ENCODE peak calls at places on chromosome 20, in nine cellular contexts. L is germinal center, Z is cardiac muscle cell, N is NCI-H2029, W is AG08395, D is HuH-7, G is heart left ventricle, O is right lobe of liver, V is breast epithelium. X is an unnamed sample.

GRCh38 chr20:51487525-51488279 is 54.8 kb downstream of the NFATC2 start:
- DNase-seq in L (no peak), Z (no peak), N (no peak), W (peak), D (no peak), G (no peak), O (no peak), V (no peak), X (no peak)

GRCh38 chr20:46501961-46502360 is 11.4 kb downstream of the ZNF334 start:
- DNase-seq in L (no peak), Z (no peak), N (no peak), W (no peak), D (no peak), G (no peak), O (no peak), V (no peak), X (no peak)

GRCh38 chr20:7742479-7742878 is 197.8 kb downstream of the HAO1 start:
- DNase-seq in L (no peak), Z (no peak), N (no peak), W (no peak), D (no peak), G (no peak), O (peak), V (no peak), X (peak)

GRCh38 chr20:36728986-36729385 is 16.9 kb downstream of the NDRG3 start:
- DNase-seq in L (no peak), Z (no peak), N (no peak), W (no peak), D (no peak), G (no peak), O (no peak), V (no peak), X (no peak)

GRCh38 chr20:54174452-54175175 is 828 bp upstream of the CYP24A1 start:
- DNase-seq in L (no peak), Z (no peak), N (no peak), W (no peak), D (no peak), G (no peak), O (no peak), V (no peak), X (no peak)

GRCh38 chr20:36830791-36831691 is 44.9 kb upstream of the TLDC2 start:
- DNase-seq in L (no peak), Z (peak), N (no peak), W (peak), D (no peak), G (peak), O (no peak), V (no peak), X (peak)

GRCh38 chr20:10322073-10323012 is 103.7 kb downstream of the SNAP25 start:
- DNase-seq in L (no peak), Z (no peak), N (no peak), W (peak), D (no peak), G (no peak), O (no peak), V (no peak), X (no peak)

GRCh38 chr20:63089051-63089907 is 82.5 kb upstream of the BHLHE23 start:
- DNase-seq in L (no peak), Z (no peak), N (no peak), W (no peak), D (no peak), G (peak), O (peak), V (peak), X (no peak)

GRCh38 chr20:2248837-2249236 is 47.0 kb upstream of the TGM3 start:
- DNase-seq in L (no peak), Z (no peak), N (no peak), W (no peak), D (no peak), G (no peak), O (no peak), V (no peak), X (no peak)

GRCh38 chr20:45383131-45383530 is 5.0 kb upstream of the TP53TG5 start:
- DNase-seq in L (no peak), Z (no peak), N (no peak), W (no peak), D (no peak), G (no peak), O (no peak), V (no peak), X (no peak)

GRCh38 chr20:19934792-19935491 is 82.2 kb upstream of the NAA20 start:
- DNase-seq in L (peak), Z (no peak), N (peak), W (peak), D (no peak), G (peak), O (peak), V (peak), X (peak)

GRCh38 chr20:64100946-64101688 is 6.2 kb downstream of the NPBWR2 start:
- DNase-seq in L (no peak), Z (no peak), N (no peak), W (no peak), D (no peak), G (peak), O (no peak), V (no peak), X (no peak)

GRCh38 chr20:63939061-63939935 is 16.9 kb downstream of the UCKL1 start:
- DNase-seq in L (no peak), Z (no peak), N (no peak), W (no peak), D (no peak), G (peak), O (peak), V (no peak), X (no peak)

GRCh38 chr20:39943336-39943735 is 745.7 kb downstream of the MAFB start:
- DNase-seq in L (no peak), Z (no peak), N (no peak), W (no peak), D (no peak), G (no peak), O (no peak), V (no peak), X (no peak)

GRCh38 chr20:2734899-2735298 is 42.3 kb downstream of the EBF4 start:
- DNase-seq in L (no peak), Z (no peak), N (no peak), W (no peak), D (no peak), G (no peak), O (no peak), V (no peak), X (no peak)

GRCh38 chr20:5729348-5729747 is 20.9 kb upstream of the SHLD1 start:
- DNase-seq in L (no peak), Z (no peak), N (no peak), W (no peak), D (no peak), G (no peak), O (no peak), V (no peak), X (no peak)

GRCh38 chr20:40807771-40808170 is 118.7 kb upstream of the MAFB start:
- DNase-seq in L (no peak), Z (no peak), N (no peak), W (no peak), D (no peak), G (no peak), O (no peak), V (no peak), X (no peak)

GRCh38 chr20:40960521-40960956 is 68.1 kb upstream of the TOP1 start:
- DNase-seq in L (no peak), Z (no peak), N (no peak), W (peak), D (no peak), G (no peak), O (no peak), V (no peak), X (no peak)

GRCh38 chr20:52783769-52784168 is 188.4 kb upstream of the TSHZ2 start:
- DNase-seq in L (peak), Z (no peak), N (no peak), W (no peak), D (peak), G (no peak), O (no peak), V (no peak), X (no peak)

GRCh38 chr20:5133998-5134397 is 7.2 kb downstream of the CDS2 start:
- DNase-seq in L (no peak), Z (no peak), N (no peak), W (no peak), D (no peak), G (no peak), O (no peak), V (no peak), X (no peak)

GRCh38 chr20:53748821-53749402 is 155.3 kb upstream of the ZNF217 start:
- DNase-seq in L (no peak), Z (no peak), N (no peak), W (no peak), D (no peak), G (no peak), O (no peak), V (no peak), X (no peak)

GRCh38 chr20:12287575-12287974 is 369.9 kb downstream of the BTBD3 start:
- DNase-seq in L (no peak), Z (no peak), N (no peak), W (no peak), D (no peak), G (no peak), O (no peak), V (no peak), X (no peak)

GRCh38 chr20:60857708-60858107 is 394.4 kb upstream of the CDH4 start:
- DNase-seq in L (no peak), Z (no peak), N (no peak), W (no peak), D (no peak), G (no peak), O (no peak), V (no peak), X (no peak)

GRCh38 chr20:1375515-1375914 is 17.3 kb downstream of the FKBP1A start:
- DNase-seq in L (no peak), Z (no peak), N (no peak), W (peak), D (no peak), G (no peak), O (no peak), V (no peak), X (no peak)

GRCh38 chr20:25470045-25470444 is 62.6 kb downstream of the GINS1 start:
- DNase-seq in L (peak), Z (peak), N (no peak), W (no peak), D (peak), G (no peak), O (peak), V (no peak), X (no peak)

GRCh38 chr20:59010995-59011873 is 4.2 kb upstream of the CTSZ start:
- DNase-seq in L (no peak), Z (no peak), N (no peak), W (peak), D (no peak), G (peak), O (no peak), V (peak), X (no peak)

GRCh38 chr20:11970243-11970836 is 52.6 kb downstream of the BTBD3 start:
- DNase-seq in L (no peak), Z (no peak), N (no peak), W (no peak), D (no peak), G (no peak), O (no peak), V (no peak), X (no peak)

GRCh38 chr20:44074252-44075151 is 112.5 kb downstream of the JPH2 start:
- DNase-seq in L (no peak), Z (peak), N (peak), W (peak), D (no peak), G (peak), O (no peak), V (peak), X (no peak)

GRCh38 chr20:20554951-20555350 is 157.5 kb downstream of the RALGAPA2 start:
- DNase-seq in L (no peak), Z (no peak), N (no peak), W (no peak), D (no peak), G (no peak), O (no peak), V (no peak), X (no peak)

GRCh38 chr20:44707259-44707580 is 7.9 kb upstream of the CCN5 start:
- DNase-seq in L (no peak), Z (no peak), N (no peak), W (no peak), D (no peak), G (no peak), O (no peak), V (no peak), X (no peak)

X was measured in mucosa of gallbladder.